ENCODE peak calls at places on chromosomes 7 and 10, in seven cellular contexts. P, H, D, A, V, Q and G are unnamed samples.

GRCh38 chr10:12588091-12588850 is 238.9 kb downstream of the CAMK1D start:
- DNase-seq in P (peak; percentile 36), H (no peak), D (no peak), A (no peak), V (no peak), Q (no peak), G (no peak)

GRCh38 chr7:98935811-98936210 is 57.5 kb downstream of the TRRAP start:
- DNase-seq in P (peak; percentile 42), H (no peak), D (no peak), A (no peak), V (no peak), Q (no peak), G (no peak)

GRCh38 chr10:79407811-79408795 is 37.3 kb downstream of the ZCCHC24 start:
- DNase-seq in P (peak; percentile 91), H (peak; percentile 88), D (no peak), A (peak; percentile 60), V (peak; percentile 74), Q (no peak), G (no peak)

GRCh38 chr10:33008499-33009243 is 50.6 kb upstream of the ITGB1 start:
- DNase-seq in P (peak; percentile 89), H (no peak), D (peak; percentile 49), A (no peak), V (no peak), Q (peak; percentile 70), G (no peak)

GRCh38 chr10:60803433-60803832 is 25.2 kb downstream of the CDK1 start:
- DNase-seq in P (no peak), H (no peak), D (no peak), A (no peak), V (no peak), Q (no peak), G (no peak)

GRCh38 chr7:149450821-149451220 is 10.0 kb downstream of the ZNF777 start:
- DNase-seq in P (no peak), H (no peak), D (no peak), A (no peak), V (no peak), Q (no peak), G (peak; percentile 43)

GRCh38 chr7:133941496-133941895 is 185.6 kb upstream of the LRGUK start:
- DNase-seq in P (peak; percentile 78), H (no peak), D (no peak), A (no peak), V (no peak), Q (no peak), G (no peak)

GRCh38 chr10:88193018-88193417 is 329.6 kb downstream of the PTEN start:
- DNase-seq in P (no peak), H (no peak), D (no peak), A (no peak), V (no peak), Q (no peak), G (no peak)

GRCh38 chr10:46247808-46248569 is 38.8 kb upstream of the ANTXRL start:
- DNase-seq in P (no peak), H (no peak), D (no peak), A (peak; percentile 65), V (no peak), Q (no peak), G (peak; percentile 79)

GRCh38 chr7:158313931-158314330 is 273.7 kb downstream of the PTPRN2 start:
- DNase-seq in P (no peak), H (no peak), D (no peak), A (no peak), V (no peak), Q (no peak), G (no peak)

GRCh38 chr7:134954197-134955082 is 31.9 kb upstream of the AGBL3 start:
- DNase-seq in P (peak; percentile 67), H (no peak), D (no peak), A (no peak), V (no peak), Q (peak; percentile 57), G (no peak)

GRCh38 chr7:82481499-82482097 is 38.0 kb upstream of the CACNA2D1 start:
- DNase-seq in P (peak; percentile 57), H (no peak), D (no peak), A (no peak), V (no peak), Q (peak; percentile 45), G (no peak)

GRCh38 chr7:32093415-32094408 is 23.5 kb upstream of the PDE1C start:
- DNase-seq in P (peak; percentile 96), H (no peak), D (no peak), A (no peak), V (no peak), Q (no peak), G (peak; percentile 77)

GRCh38 chr7:140541513-140542192 is 62.3 kb upstream of the MKRN1 start:
- DNase-seq in P (peak; percentile 94), H (no peak), D (no peak), A (no peak), V (peak; percentile 79), Q (peak; percentile 87), G (no peak)

GRCh38 chr7:142782922-142783900 is 12.4 kb downstream of the PRSS2 start:
- DNase-seq in P (peak; percentile 95), H (no peak), D (peak; percentile 71), A (peak; percentile 94), V (peak; percentile 92), Q (peak; percentile 95), G (no peak)

GRCh38 chr10:3036155-3036554 is 31.2 kb upstream of the PFKP start:
- DNase-seq in P (no peak), H (no peak), D (no peak), A (no peak), V (no peak), Q (no peak), G (no peak)